ENCODE peak calls at places on chromosomes 16 and 17, in nine cellular contexts. B is MM.1S; E is left ventricle myocardium inferior; X is RWPE1; D is breast epithelium; N is ascending aorta; Z is naive thymus-derived CD4-positive, alpha-beta T cell; J is CD4-positive, CD25-positive, alpha-beta regulatory T cell; A is AG04450. H is an unnamed sample.

GRCh38 chr16:2156025-2156848 is 655 bp downstream of the TRAF7 start:
- DNase-seq in B (peak; percentile 12), D (no peak), E (no peak), Z (no peak), J (no peak), A (no peak), X (no peak), N (no peak), H (no peak)

GRCh38 chr17:4710693-4711634 is 532 bp downstream of the ARRB2 start:
- DNase-seq in N (no peak), Z (peak; percentile 53), E (no peak), B (no peak), A (no peak), D (no peak), J (peak; percentile 27), X (no peak), H (no peak)

GRCh38 chr17:21318439-21318838 is 33.9 kb downstream of the MAP2K3 start:
- DNase-seq in D (no peak), Z (no peak), J (no peak), E (no peak), X (no peak), B (no peak), A (no peak), N (peak; percentile 66), H (no peak)

GRCh38 chr17:76791053-76791980 is 53.4 kb downstream of the MFSD11 start:
- DNase-seq in X (peak; percentile 30), D (no peak), E (no peak), A (no peak), Z (no peak), N (no peak), J (no peak), B (peak; percentile 77), H (peak; percentile 49)

GRCh38 chr17:76535788-76536510 is 1.6 kb downstream of the CYGB start:
- DNase-seq in Z (no peak), D (no peak), N (no peak), A (no peak), E (no peak), J (no peak), B (no peak), X (no peak), H (no peak)

GRCh38 chr16:27311449-27311831 is 2.3 kb upstream of the IL4R start:
- DNase-seq in J (no peak), X (no peak), D (no peak), N (peak; percentile 54), E (no peak), B (no peak), A (no peak), Z (no peak), H (no peak)

GRCh38 chr17:2368383-2368782 is 31.1 kb downstream of the SGSM2 start:
- DNase-seq in N (no peak), A (no peak), E (no peak), B (no peak), J (no peak), X (no peak), D (no peak), Z (no peak), H (no peak)

GRCh38 chr17:19376799-19377198 is 1.5 kb upstream of the MAPK7 start:
- DNase-seq in A (no peak), N (no peak), D (no peak), J (no peak), Z (no peak), X (no peak), B (peak; percentile 28), E (no peak), H (no peak)

GRCh38 chr16:6375471-6376075 is 957.1 kb upstream of the RBFOX1 start:
- DNase-seq in J (no peak), Z (no peak), X (no peak), D (no peak), B (no peak), A (no peak), N (no peak), E (no peak), H (no peak)

GRCh38 chr17:38410201-38410600 is 18.1 kb upstream of the ARHGAP23 start:
- DNase-seq in A (no peak), X (no peak), E (no peak), Z (no peak), N (no peak), B (no peak), D (no peak), J (no peak), H (no peak)

GRCh38 chr17:14762736-14763479 is 462.0 kb downstream of the HS3ST3B1 start:
- DNase-seq in A (no peak), Z (no peak), J (no peak), E (no peak), X (no peak), D (no peak), B (no peak), N (no peak), H (no peak)

GRCh38 chr17:14756469-14756868 is 455.6 kb downstream of the HS3ST3B1 start:
- DNase-seq in D (no peak), A (no peak), B (no peak), N (no peak), J (no peak), X (no peak), E (no peak), Z (no peak), H (no peak)

GRCh38 chr17:14759325-14759724 is 458.4 kb downstream of the HS3ST3B1 start:
- DNase-seq in B (no peak), X (no peak), A (no peak), N (no peak), D (no peak), E (no peak), J (no peak), Z (no peak), H (no peak)

GRCh38 chr17:14760719-14761425 is 460.0 kb downstream of the HS3ST3B1 start:
- DNase-seq in B (no peak), Z (no peak), E (no peak), A (no peak), J (no peak), X (no peak), D (no peak), N (no peak), H (no peak)

DNA sequence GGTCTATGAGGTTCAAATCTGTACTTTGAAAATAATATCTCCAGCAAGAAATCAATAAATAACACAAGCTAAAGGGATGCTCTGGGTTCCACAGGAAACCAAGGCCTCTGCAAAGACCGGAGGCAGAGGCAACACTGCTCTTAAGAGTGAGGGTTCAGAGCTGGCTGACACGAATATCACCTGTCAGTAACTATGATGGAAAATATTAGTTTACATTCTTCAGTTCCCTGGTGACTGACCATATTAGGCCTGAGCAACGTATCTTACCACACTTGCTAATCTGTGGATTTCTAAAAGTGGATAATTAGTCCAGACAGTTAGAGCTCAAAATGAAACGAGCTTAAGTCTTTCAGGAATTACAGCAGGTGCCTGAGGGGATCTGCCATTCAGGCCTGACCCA is 459.3 kb downstream of the HS3ST3B1 start:
- DNase-seq in Z (no peak), B (no peak), X (no peak), D (no peak), J (no peak), E (no peak), N (no peak), A (no peak), H (no peak)
- H3K27ac ChIP-seq in Z (no peak overlapping the region), B (no peak overlapping the region), X (no peak overlapping the region), D (no peak overlapping the region), J (no peak overlapping the region), E (no peak overlapping the region), N (no peak overlapping the region), A (no peak overlapping the region), H (no peak overlapping the region)

GRCh38 chr17:67019809-67020208 is 24.5 kb upstream of the CACNG1 start:
- DNase-seq in J (no peak), B (no peak), E (no peak), N (no peak), Z (no peak), A (no peak), D (no peak), X (no peak), H (no peak)

GRCh38 chr17:67019126-67019507 is 25.2 kb upstream of the CACNG1 start:
- DNase-seq in N (no peak), E (no peak), X (no peak), A (no peak), D (no peak), B (no peak), Z (no peak), J (no peak), H (no peak)

GRCh38 chr17:67016039-67016762 is 28.2 kb upstream of the CACNG1 start:
- DNase-seq in A (no peak), D (no peak), X (no peak), J (no peak), N (no peak), B (no peak), E (no peak), Z (no peak), H (no peak)

GRCh38 chr17:67018429-67019125 is 25.8 kb upstream of the CACNG1 start:
- DNase-seq in E (no peak), B (no peak), D (no peak), J (no peak), A (no peak), N (no peak), X (no peak), Z (no peak), H (no peak)

DNA sequence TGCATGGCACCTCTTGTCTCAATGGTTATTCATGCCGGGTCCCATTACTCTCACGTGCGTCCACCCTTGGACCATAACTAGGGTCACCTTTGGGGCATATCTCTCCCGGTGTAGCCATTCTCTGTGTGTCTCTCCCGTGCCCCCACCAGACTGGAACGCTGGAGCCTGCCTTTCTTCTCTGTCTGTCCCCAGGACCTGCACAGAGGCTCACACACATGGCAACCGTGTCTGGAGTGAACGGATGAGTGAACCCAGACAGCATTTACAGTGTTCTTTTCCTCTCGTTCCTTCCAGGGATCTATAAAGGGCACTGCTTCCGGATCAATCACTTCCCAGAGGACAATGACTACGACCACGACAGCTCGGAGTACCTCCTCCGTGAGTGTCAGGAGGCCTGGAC is 26.5 kb upstream of the CACNG1 start:
- DNase-seq in E (no peak), N (no peak), X (no peak), D (no peak), J (no peak), Z (no peak), A (no peak), B (no peak), H (no peak)
- H3K27ac ChIP-seq in E (no peak overlapping the region), N (no peak overlapping the region), X (no peak overlapping the region), D (no peak overlapping the region), J (no peak overlapping the region), Z (no peak overlapping the region), A (no peak overlapping the region), B (no peak overlapping the region), H (no peak overlapping the region)

GRCh38 chr17:47983492-47984223 is 12.7 kb downstream of the CDK5RAP3 start:
- DNase-seq in E (no peak), X (no peak), B (no peak), A (no peak), J (no peak), D (no peak), Z (no peak), N (no peak), H (no peak)
- H3K27ac ChIP-seq in E (peak overlapping the region; percentile 72), X (peak overlapping the region; percentile 23), B (no peak overlapping the region), A (no peak overlapping the region), J (no peak overlapping the region), D (no peak overlapping the region), Z (no peak overlapping the region), N (no peak overlapping the region), H (no peak overlapping the region)

DNA sequence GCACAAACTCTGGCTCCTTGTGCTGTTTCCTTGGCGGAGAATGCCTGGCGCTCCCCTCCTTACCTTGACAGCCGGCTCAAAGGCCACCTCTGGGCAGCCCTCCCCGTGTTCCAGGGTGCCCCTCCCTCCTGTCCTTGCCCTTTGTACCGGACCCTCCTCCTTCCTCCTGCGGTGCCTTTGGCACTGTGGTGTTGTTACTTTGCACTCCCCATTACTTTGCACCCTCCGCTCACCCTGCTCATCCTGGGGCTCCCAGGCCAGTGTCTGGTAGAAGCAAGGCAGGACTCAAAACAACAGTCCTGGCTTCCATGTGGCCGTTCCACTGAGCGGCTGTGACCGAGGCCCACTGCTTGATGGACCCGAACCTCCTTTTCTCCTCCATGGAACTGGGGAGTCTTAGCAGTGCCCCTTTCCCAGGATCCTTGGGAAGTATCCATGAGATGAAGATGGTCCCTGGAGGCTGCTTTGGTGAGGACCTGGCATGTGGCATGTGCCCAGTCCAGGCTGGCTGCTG is 147.8 kb downstream of the CMIP start:
- DNase-seq in E (no peak), A (no peak), D (no peak), Z (no peak), J (no peak), B (no peak), X (no peak), N (no peak), H (no peak)
- H3K27ac ChIP-seq in E (no peak overlapping the region), A (no peak overlapping the region), D (no peak overlapping the region), Z (no peak overlapping the region), J (no peak overlapping the region), B (no peak overlapping the region), X (peak overlapping the region; percentile 22), N (no peak overlapping the region), H (no peak overlapping the region)